ENCODE peak calls at places on chromosomes 2 and 18, in five cellular contexts. One of them, this sample, is unnamed.

GRCh38 chr2:144480257-144480656 is 39.7 kb downstream of the ZEB2 start:
- DNase-seq in A549: no peak
- DNase-seq in GM12878: no peak
- DNase-seq in K562: no peak
- DNase-seq in HepG2: no peak
- DNase-seq in this sample: no peak

GRCh38 chr2:109630441-109631425 is 16.6 kb downstream of the SOWAHC start:
- DNase-seq in K562: no peak
- DNase-seq in A549: no peak
- DNase-seq in GM12878: no peak
- DNase-seq in HepG2: peak; percentile 88
- DNase-seq in this sample: no peak

GRCh38 chr2:121427187-121427689 is 103.4 kb upstream of the RNU4ATAC start:
- DNase-seq in K562: no peak
- DNase-seq in GM12878: no peak
- DNase-seq in HepG2: no peak
- DNase-seq in A549: no peak
- DNase-seq in this sample: no peak

GRCh38 chr18:21112140-21112473 is 494 bp upstream of the ROCK1 start:
- DNase-seq in HepG2: no peak
- DNase-seq in GM12878: no peak
- DNase-seq in A549: no peak
- DNase-seq in K562: no peak
- DNase-seq in this sample: no peak

GRCh38 chr2:183927367-183928355 is 670.7 kb upstream of the ZNF804A start:
- DNase-seq in GM12878: no peak
- DNase-seq in A549: no peak
- DNase-seq in K562: no peak
- DNase-seq in HepG2: no peak
- DNase-seq in this sample: no peak

GRCh38 chr2:79005211-79005610 is 20.3 kb upstream of the REG3G start:
- DNase-seq in GM12878: no peak
- DNase-seq in HepG2: no peak
- DNase-seq in K562: no peak
- DNase-seq in A549: no peak
- DNase-seq in this sample: no peak

GRCh38 chr2:26557244-26557925 is 79.5 kb upstream of the OTOF start:
- DNase-seq in GM12878: no peak
- DNase-seq in HepG2: no peak
- DNase-seq in K562: no peak
- DNase-seq in A549: no peak
- DNase-seq in this sample: no peak

GRCh38 chr2:30661173-30662107 is 145.8 kb downstream of the CAPN13 start:
- DNase-seq in HepG2: no peak
- DNase-seq in A549: no peak
- DNase-seq in K562: peak; percentile 21
- DNase-seq in GM12878: no peak
- DNase-seq in this sample: no peak

DNA sequence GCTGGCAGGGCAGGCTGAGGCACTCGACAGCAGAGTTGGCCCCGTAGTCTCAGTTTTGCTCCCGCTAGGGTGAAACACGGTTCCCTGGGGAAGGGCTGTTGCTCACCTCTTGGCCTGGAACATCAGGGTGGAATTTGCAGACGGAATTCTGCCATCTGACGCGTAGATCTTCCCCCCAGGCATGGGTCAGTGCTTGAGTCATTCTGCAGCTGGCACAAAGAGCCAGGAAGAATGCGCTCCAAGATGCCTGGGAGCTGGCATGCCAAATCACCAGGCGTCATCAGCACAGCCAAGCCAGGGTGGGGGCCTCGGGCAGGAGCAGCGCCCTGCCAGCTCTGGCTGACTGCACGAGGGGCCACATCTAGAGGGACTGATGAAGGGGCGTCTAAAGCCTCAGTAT is 42.7 kb downstream of the ODC1 start:
- DNase-seq in A549: peak; percentile 99
- DNase-seq in GM12878: no peak
- DNase-seq in K562: no peak
- DNase-seq in HepG2: no peak
- DNase-seq in this sample: no peak
- TF ChIP-seq MYC in A549: no peak
- TF ChIP-seq MYC in GM12878: no peak
- TF ChIP-seq MYC in K562: no peak
- TF ChIP-seq MYC in HepG2: no peak
- TF ChIP-seq MYC in this sample: no peak

GRCh38 chr2:206392118-206392517 is 51.2 kb upstream of the ADAM23 start:
- DNase-seq in K562: peak; percentile 21
- DNase-seq in HepG2: peak; percentile 62
- DNase-seq in GM12878: no peak
- DNase-seq in A549: peak; percentile 59
- DNase-seq in this sample: peak; percentile 54
- TF ChIP-seq MYC in K562: no peak
- TF ChIP-seq MYC in HepG2: no peak
- TF ChIP-seq MYC in GM12878: no peak
- TF ChIP-seq MYC in A549: no peak
- TF ChIP-seq MYC in this sample: no peak

DNA sequence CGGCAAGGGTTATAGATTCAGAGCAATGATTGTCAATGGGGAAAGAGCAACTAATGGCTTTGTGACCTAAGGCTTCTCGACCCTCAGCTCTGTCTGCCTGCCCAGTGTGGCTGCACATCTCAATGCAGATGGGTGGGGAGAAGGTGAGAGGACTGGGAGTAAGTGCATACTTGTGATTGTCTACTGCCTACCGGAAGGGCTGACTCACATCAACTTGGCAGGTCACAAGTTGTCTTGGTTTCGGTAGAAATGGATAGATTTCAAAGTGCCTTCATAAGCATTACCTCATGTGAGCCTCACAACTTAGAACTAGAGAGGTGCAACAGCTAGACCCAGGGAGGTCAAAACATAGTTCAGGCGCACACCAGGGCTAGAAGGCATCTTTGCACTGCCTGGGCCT is 29.4 kb downstream of the STAT1 start:
- DNase-seq in GM12878: no peak
- DNase-seq in K562: no peak
- DNase-seq in A549: no peak
- DNase-seq in HepG2: no peak
- DNase-seq in this sample: no peak
- TF ChIP-seq MYC in GM12878: no peak
- TF ChIP-seq MYC in K562: no peak
- TF ChIP-seq MYC in A549: no peak
- TF ChIP-seq MYC in HepG2: no peak
- TF ChIP-seq MYC in this sample: no peak

GRCh38 chr2:88177556-88177955 is 7.4 kb downstream of the THNSL2 start:
- DNase-seq in A549: no peak
- DNase-seq in HepG2: no peak
- DNase-seq in K562: no peak
- DNase-seq in GM12878: no peak
- DNase-seq in this sample: no peak
- TF ChIP-seq MYC in A549: no peak
- TF ChIP-seq MYC in HepG2: no peak
- TF ChIP-seq MYC in K562: no peak
- TF ChIP-seq MYC in GM12878: no peak
- TF ChIP-seq MYC in this sample: no peak

GRCh38 chr2:219831957-219832356 is 204.5 kb downstream of the SLC4A3 start:
- DNase-seq in A549: no peak
- DNase-seq in K562: no peak
- DNase-seq in HepG2: no peak
- DNase-seq in GM12878: no peak
- DNase-seq in this sample: no peak

GRCh38 chr2:219835493-219835892 is 208.1 kb downstream of the SLC4A3 start:
- DNase-seq in K562: no peak
- DNase-seq in GM12878: no peak
- DNase-seq in HepG2: no peak
- DNase-seq in A549: no peak
- DNase-seq in this sample: no peak

GRCh38 chr2:219832904-219833303 is 205.5 kb downstream of the SLC4A3 start:
- DNase-seq in A549: no peak
- DNase-seq in K562: no peak
- DNase-seq in HepG2: no peak
- DNase-seq in GM12878: no peak
- DNase-seq in this sample: no peak

GRCh38 chr2:219836647-219837177 is 209.3 kb downstream of the SLC4A3 start:
- DNase-seq in HepG2: peak; percentile 60
- DNase-seq in K562: no peak
- DNase-seq in GM12878: no peak
- DNase-seq in A549: peak; percentile 11
- DNase-seq in this sample: peak; percentile 48
- TF ChIP-seq MYC in HepG2: no peak
- TF ChIP-seq MYC in K562: no peak
- TF ChIP-seq MYC in GM12878: no peak
- TF ChIP-seq MYC in A549: no peak
- TF ChIP-seq MYC in this sample: no peak

GRCh38 chr2:39506215-39506614 is 69.1 kb upstream of the MAP4K3 start:
- DNase-seq in HepG2: no peak
- DNase-seq in A549: no peak
- DNase-seq in K562: no peak
- DNase-seq in GM12878: no peak
- DNase-seq in this sample: no peak

GRCh38 chr2:39504790-39505335 is 67.8 kb upstream of the MAP4K3 start:
- DNase-seq in GM12878: no peak
- DNase-seq in A549: peak; percentile 44
- DNase-seq in K562: no peak
- DNase-seq in HepG2: peak; percentile 92
- DNase-seq in this sample: no peak

GRCh38 chr2:39499336-39499735 is 62.3 kb upstream of the MAP4K3 start:
- DNase-seq in HepG2: no peak
- DNase-seq in A549: no peak
- DNase-seq in K562: no peak
- DNase-seq in GM12878: no peak
- DNase-seq in this sample: no peak

GRCh38 chr2:39501412-39501811 is 64.3 kb upstream of the MAP4K3 start:
- DNase-seq in GM12878: no peak
- DNase-seq in A549: no peak
- DNase-seq in K562: no peak
- DNase-seq in HepG2: no peak
- DNase-seq in this sample: no peak

DNA sequence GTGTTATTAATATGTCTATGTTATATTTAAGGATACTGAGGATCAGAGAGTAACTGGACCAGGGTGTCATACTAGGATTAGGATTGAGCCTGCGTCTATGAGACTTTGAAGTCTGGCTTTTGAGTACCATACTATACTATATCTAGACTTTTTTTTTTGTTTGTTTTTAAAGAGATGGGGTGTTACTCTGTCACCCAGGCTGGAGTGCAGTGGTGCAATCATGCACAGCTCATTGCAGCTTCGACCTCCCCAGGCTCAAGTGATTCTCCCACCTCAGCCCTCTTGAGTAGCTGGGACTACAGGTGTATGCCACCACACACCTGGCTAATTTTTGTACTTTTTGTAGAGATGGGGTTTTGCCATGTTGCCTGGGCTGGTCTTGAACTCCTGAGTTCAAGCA is 66.2 kb upstream of the MAP4K3 start:
- DNase-seq in K562: no peak
- DNase-seq in A549: no peak
- DNase-seq in HepG2: no peak
- DNase-seq in GM12878: no peak
- DNase-seq in this sample: no peak
- TF ChIP-seq MYC in K562: no peak
- TF ChIP-seq MYC in A549: no peak
- TF ChIP-seq MYC in HepG2: no peak
- TF ChIP-seq MYC in GM12878: no peak
- TF ChIP-seq MYC in this sample: no peak

DNA sequence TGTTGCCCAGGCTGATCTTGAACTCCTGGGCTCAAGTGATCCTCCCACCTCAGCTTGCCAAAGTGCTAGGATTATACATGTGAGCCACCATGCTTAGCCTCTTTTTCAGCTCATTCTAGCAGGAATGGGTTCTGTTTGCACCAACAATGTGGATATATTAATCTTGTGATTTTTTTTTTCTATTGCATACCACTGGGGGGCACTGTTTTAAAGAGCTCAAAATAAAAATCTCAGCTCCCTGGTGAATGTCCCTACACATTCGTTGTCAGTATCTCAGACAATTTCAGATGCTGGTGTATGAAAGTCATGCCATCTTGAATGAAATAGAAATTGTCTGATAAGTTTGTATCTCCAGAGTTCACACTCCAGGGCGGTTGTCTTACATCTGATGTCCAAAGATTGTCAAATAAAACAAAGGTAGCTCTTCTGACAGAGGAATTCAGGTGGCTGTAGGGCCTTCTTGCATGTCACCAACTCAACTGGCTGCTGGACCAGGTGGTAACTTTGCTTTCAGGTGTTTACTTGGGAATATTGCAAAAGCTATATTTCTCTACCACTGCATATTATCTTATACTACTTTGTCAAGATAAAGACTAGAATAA is 3.1 kb upstream of the MATN3 start:
- DNase-seq in K562: peak; percentile 45
- DNase-seq in HepG2: peak; percentile 75
- DNase-seq in GM12878: peak; percentile 7
- DNase-seq in A549: peak; percentile 40
- DNase-seq in this sample: peak; percentile 61
- TF ChIP-seq MYC in K562: no peak
- TF ChIP-seq MYC in HepG2: no peak
- TF ChIP-seq MYC in GM12878: no peak
- TF ChIP-seq MYC in A549: no peak
- TF ChIP-seq MYC in this sample: no peak

DNA sequence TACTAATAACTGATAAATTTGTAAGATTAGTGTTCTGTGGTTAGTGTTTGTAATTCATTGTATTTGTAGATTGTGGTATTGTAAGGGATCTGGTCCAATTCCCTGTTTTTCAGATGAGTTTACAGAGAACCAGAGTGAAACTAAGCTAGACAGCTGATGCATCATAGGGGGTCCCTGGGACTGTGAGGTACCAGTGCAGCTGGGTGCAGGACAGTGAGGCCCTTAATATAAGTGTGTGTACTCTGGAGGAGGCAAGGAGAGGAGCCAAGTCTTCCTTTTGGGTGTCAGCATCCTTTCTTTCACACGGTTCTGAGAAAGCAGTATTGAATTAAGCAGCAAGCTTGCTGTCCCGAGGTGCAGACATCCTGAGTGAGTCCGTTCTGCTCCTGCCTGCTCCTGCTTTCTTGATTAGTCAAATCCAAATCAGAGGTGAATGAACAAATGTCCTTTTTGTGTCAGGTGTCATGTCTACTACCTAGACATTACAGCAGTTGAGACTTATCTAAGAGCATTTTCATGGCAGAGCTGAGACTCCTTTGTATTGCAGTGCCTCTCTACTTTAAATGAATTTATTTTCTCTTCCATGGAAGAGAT is 194.9 kb downstream of the MCFD2 start:
- DNase-seq in K562: no peak
- DNase-seq in GM12878: no peak
- DNase-seq in A549: no peak
- DNase-seq in HepG2: no peak
- DNase-seq in this sample: no peak
- TF ChIP-seq MYC in K562: no peak
- TF ChIP-seq MYC in GM12878: no peak
- TF ChIP-seq MYC in A549: no peak
- TF ChIP-seq MYC in HepG2: no peak
- TF ChIP-seq MYC in this sample: no peak

This sample was measured in NB4.